ENCODE peak calls at places on chromosomes 1 and 21, in seven cellular contexts. C is CD4-positive, alpha-beta T cell; V is adrenal gland; T is stomach; I is CD8-positive, alpha-beta T cell; S is A673; Z is body of pancreas. O is an unnamed sample.

GRCh38 chr1:32247983-32248889 is 1.2 kb downstream of the FAM167B start:
- DNase-seq in T (peak; percentile 92), S (peak; percentile 66), V (peak; percentile 89), I (peak; percentile 76), C (peak; percentile 58), Z (peak; percentile 89), O (peak; percentile 22)

GRCh38 chr1:31376374-31377134 is 3.7 kb upstream of the FABP3 start:
- DNase-seq in C (no peak), V (no peak), I (no peak), T (no peak), Z (no peak), S (peak; percentile 76), O (no peak)

GRCh38 chr1:37621326-37621870 is 13.3 kb downstream of the RSPO1 start:
- DNase-seq in I (no peak), C (no peak), T (no peak), Z (no peak), V (no peak), S (no peak), O (no peak)

GRCh38 chr1:116891396-116892072 is 18.2 kb upstream of the PTGFRN start:
- DNase-seq in I (no peak), T (no peak), S (no peak), Z (no peak), C (no peak), V (no peak), O (no peak)

GRCh38 chr1:168234846-168235547 is 9.2 kb downstream of the SFT2D2 start:
- DNase-seq in T (no peak), I (peak; percentile 36), Z (peak; percentile 28), V (no peak), C (peak; percentile 19), S (peak; percentile 67), O (no peak)

GRCh38 chr1:206958154-206958553 is 11.9 kb upstream of the PIGR start:
- DNase-seq in C (no peak), V (no peak), S (no peak), I (no peak), T (no peak), Z (no peak), O (no peak)

GRCh38 chr1:172669011-172669410 is 10.1 kb downstream of the FASLG start:
- DNase-seq in V (no peak), I (no peak), T (no peak), C (no peak), S (no peak), Z (no peak), O (no peak)

GRCh38 chr1:24018611-24019580 is 38.8 kb upstream of the SRSF10 start:
- DNase-seq in C (no peak), I (no peak), V (peak; percentile 97), S (peak; percentile 84), Z (peak; percentile 100), T (peak; percentile 99), O (peak; percentile 71)

GRCh38 chr1:47059376-47059775 is 7.7 kb upstream of the CYP4Z1 start:
- DNase-seq in I (no peak), Z (no peak), C (no peak), S (no peak), T (no peak), V (no peak), O (no peak)

GRCh38 chr1:44043176-44044070 is 12.2 kb upstream of the SLC6A9 start:
- DNase-seq in Z (no peak), T (no peak), C (no peak), V (no peak), S (no peak), I (no peak), O (no peak)

GRCh38 chr1:60942896-60943633 is 139.3 kb upstream of the NFIA start:
- DNase-seq in T (no peak), S (no peak), C (no peak), I (no peak), V (no peak), Z (no peak), O (no peak)

GRCh38 chr21:45318556-45319341 is 31.1 kb upstream of the POFUT2 start:
- DNase-seq in T (peak; percentile 46), C (no peak), V (peak; percentile 91), Z (peak; percentile 63), I (no peak), S (no peak), O (no peak)

GRCh38 chr1:233904979-233905415 is 521 bp downstream of the SLC35F3 start:
- DNase-seq in V (peak; percentile 14), I (no peak), S (no peak), T (no peak), C (no peak), Z (no peak), O (no peak)

GRCh38 chr1:6962956-6963915 is 178.0 kb downstream of the CAMTA1 start:
- DNase-seq in Z (peak; percentile 39), S (peak; percentile 64), I (peak; percentile 37), C (peak; percentile 48), T (peak; percentile 39), V (peak; percentile 91), O (no peak)

GRCh38 chr1:53183277-53183990 is 13.2 kb upstream of the CPT2 start:
- DNase-seq in T (peak; percentile 77), I (no peak), C (no peak), S (no peak), V (no peak), Z (peak; percentile 75), O (no peak)

GRCh38 chr1:218945050-218945449 is 228.6 kb upstream of the LYPLAL1 start:
- DNase-seq in I (no peak), T (no peak), Z (no peak), V (no peak), S (no peak), C (no peak), O (peak; percentile 48)

GRCh38 chr1:6329392-6329791 is 64.2 kb downstream of the ACOT7 start:
- DNase-seq in T (no peak), V (no peak), S (no peak), I (no peak), Z (no peak), C (no peak), O (no peak)

GRCh38 chr1:208431721-208432120 is 187.5 kb upstream of the PLXNA2 start:
- DNase-seq in C (no peak), I (no peak), T (no peak), V (no peak), Z (no peak), S (no peak), O (peak; percentile 52)
- H3K27ac ChIP-seq in C (no peak overlapping the region), I (no peak overlapping the region), T (no peak overlapping the region), V (no peak overlapping the region), Z (no peak overlapping the region), S (no peak overlapping the region), O (no peak overlapping the region)

DNA sequence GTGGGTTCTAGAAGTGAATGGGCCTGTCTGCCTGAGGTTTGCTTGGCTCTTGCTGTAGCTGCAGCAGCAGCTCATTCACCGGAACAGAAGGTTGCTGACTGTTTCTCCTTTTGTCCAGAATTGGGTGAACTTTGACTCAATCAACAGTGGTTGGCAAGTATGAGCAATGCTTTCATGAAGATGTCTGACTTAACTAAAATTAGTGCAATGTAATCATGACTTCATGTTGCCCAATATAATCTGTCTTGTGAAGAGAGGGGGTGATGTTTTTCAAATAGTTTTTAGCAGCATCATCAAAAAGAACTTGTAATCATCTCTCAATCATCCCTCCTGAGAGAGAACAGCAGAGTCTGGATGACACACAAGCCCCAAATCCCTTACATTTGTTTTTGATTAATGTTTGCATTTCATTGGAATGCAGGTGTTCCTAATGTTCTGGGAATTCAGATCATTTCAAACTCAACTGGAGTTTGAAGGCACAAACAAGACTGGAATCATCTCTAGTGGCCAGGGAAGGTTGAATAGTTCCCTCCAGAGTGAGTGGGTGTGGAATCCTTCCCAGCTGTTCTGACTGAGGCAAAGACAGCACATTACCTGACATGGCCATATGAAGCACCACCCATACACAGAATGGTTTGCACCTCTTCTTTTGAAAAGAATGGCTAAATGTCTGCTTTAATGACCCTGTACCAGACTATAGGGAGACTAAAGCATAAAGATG is 82.9 kb downstream of the HLX start:
- DNase-seq in Z (no peak), V (no peak), S (no peak), I (no peak), C (no peak), T (no peak), O (peak; percentile 49)
- H3K27ac ChIP-seq in Z (no peak overlapping the region), V (no peak overlapping the region), S (no peak overlapping the region), I (no peak overlapping the region), C (no peak overlapping the region), T (no peak overlapping the region), O (no peak overlapping the region)

DNA sequence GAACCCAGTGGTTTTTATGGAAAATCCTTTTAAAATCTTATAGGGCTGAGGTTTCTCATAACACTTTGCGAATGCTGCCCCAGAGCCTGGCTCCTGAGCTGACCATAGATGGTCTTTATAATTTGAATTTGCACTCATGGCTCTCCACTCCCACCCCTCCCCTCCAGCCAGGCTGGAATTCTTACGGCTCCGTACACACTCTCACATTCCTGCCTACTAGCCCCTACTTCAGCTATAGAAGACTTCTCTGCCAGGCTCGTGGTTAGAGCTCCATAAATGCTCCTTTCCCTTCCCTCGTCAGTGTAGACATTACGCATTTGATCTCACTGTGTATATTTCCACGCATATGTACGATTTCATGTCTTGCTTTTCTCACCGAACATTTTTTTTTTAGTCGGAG is 5.4 kb upstream of the HSPG2 start:
- DNase-seq in C (no peak), I (no peak), Z (no peak), S (no peak), T (no peak), V (no peak), O (no peak)
- H3K27ac ChIP-seq in C (no peak overlapping the region), I (no peak overlapping the region), Z (no peak overlapping the region), S (no peak overlapping the region), T (peak overlapping the region; percentile 46), V (no peak overlapping the region), O (no peak overlapping the region)

GRCh38 chr1:151993084-151993733 is 450 bp downstream of the S100A10 start:
- DNase-seq in I (peak; percentile 42), Z (peak; percentile 42), T (peak; percentile 42), C (no peak), S (no peak), V (peak; percentile 46), O (no peak)

GRCh38 chr1:151995774-151996173 is 2.1 kb upstream of the S100A10 start:
- DNase-seq in I (no peak), S (no peak), Z (no peak), V (no peak), T (no peak), C (no peak), O (no peak)

GRCh38 chr1:151994956-151995355 is 1.3 kb upstream of the S100A10 start:
- DNase-seq in Z (no peak), C (no peak), I (no peak), T (no peak), V (peak; percentile 63), S (no peak), O (no peak)

GRCh38 chr1:151992345-151993083 is 1.1 kb downstream of the S100A10 start:
- DNase-seq in S (no peak), Z (peak; percentile 92), T (peak; percentile 92), V (peak; percentile 84), I (peak; percentile 38), C (no peak), O (peak; percentile 92)

DNA sequence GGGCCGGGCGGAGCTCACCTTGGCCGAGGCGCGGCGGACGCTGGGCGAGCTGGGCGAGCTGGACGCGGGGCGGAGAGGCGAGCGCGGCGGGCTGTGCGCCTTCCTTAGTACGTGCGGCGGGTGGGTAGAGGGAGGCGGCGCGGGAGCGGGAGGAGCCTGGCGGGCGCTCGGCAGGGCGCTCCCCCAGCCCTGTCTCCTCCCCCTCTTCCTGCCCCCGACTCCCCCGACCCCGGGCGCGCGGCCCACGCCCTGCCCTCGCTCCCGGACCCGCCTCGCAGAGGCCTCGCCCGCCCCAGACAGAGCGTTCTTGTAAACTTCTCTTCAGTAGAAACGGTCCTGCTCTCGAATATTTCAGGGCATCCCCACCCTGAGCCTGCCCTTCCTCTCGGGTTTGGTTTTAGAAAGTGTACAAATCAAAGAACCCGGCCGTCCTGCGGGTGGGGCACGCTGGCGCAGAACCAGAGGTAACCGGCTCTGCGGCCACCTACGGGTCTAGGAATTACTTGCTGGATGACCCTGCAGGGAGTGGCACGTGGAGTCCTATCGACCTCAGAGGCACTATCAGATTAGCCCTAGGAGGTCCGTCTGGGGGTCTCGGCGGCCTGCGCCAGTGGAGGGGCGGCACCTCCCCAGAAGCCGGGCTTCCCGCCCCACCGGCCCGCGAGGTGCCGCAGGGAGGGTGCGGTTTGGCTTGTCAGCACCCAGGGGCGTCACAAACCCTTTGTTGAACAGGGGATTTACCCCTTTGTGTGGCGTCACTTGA is at the start of gene S100A10:
- DNase-seq in S (no peak), Z (peak; percentile 79), T (peak; percentile 79), I (peak; percentile 82), C (peak; percentile 73), V (peak; percentile 78), O (no peak)
- H3K27ac ChIP-seq in S (no peak within 1 kb of the TSS), Z (peak within 1 kb of the TSS; percentile 89), T (peak within 1 kb of the TSS; percentile 98), I (peak within 1 kb of the TSS; percentile 82), C (peak within 1 kb of the TSS; percentile 82), V (peak within 1 kb of the TSS; percentile 85), O (peak within 1 kb of the TSS; percentile 100)

O was measured in epithelial cell of prostate.